ENCODE peak calls at places on chromosomes 7 and 10, in five cellular contexts. O is HCT116, Y is body of pancreas, U is uterus, K is K562. W is an unnamed sample. For H3K4me1, the result is how much of the 10 kb centered on the place peaks cover.

GRCh38 chr10:131173484-131174210 is 137.9 kb downstream of the TCERG1L start:
- DNase-seq in O (no peak), Y (no peak), U (no peak), K (no peak), W (no peak)

GRCh38 chr10:32600317-32600716 is 154.4 kb downstream of the CCDC7 start:
- DNase-seq in O (no peak), Y (no peak), U (no peak), K (no peak), W (no peak)

GRCh38 chr10:28202941-28203352 is 99.9 kb downstream of the MPP7 start:
- DNase-seq in O (no peak), Y (no peak), U (peak), K (no peak), W (no peak)

GRCh38 chr7:105219771-105220160 is 169.0 kb downstream of the SRPK2 start:
- DNase-seq in O (no peak), Y (no peak), U (no peak), K (no peak), W (no peak)

GRCh38 chr7:93890041-93890463 is 501 bp downstream of the TFPI2 start:
- DNase-seq in O (no peak), Y (peak), U (peak), K (no peak), W (no peak)

GRCh38 chr10:287814-288213 is 152.6 kb downstream of the ZMYND11 start:
- DNase-seq in O (peak), Y (no peak), U (no peak), K (peak), W (no peak)

GRCh38 chr7:141381794-141382453 is 169.3 kb upstream of the AGK start:
- DNase-seq in O (no peak), Y (no peak), U (no peak), K (no peak), W (no peak)

GRCh38 chr10:5013385-5013784 is 9.7 kb upstream of the AKR1C2 start:
- DNase-seq in O (no peak), Y (no peak), U (no peak), K (no peak), W (no peak)

GRCh38 chr10:42988069-42988468 is 88.8 kb upstream of the RET start:
- DNase-seq in O (no peak), Y (no peak), U (no peak), K (no peak), W (no peak)

GRCh38 chr10:118792501-118792900 is 37.7 kb upstream of the CACUL1 start:
- DNase-seq in O (no peak), Y (no peak), U (no peak), K (no peak), W (no peak)

GRCh38 chr7:50662059-50662689 is 97.0 kb upstream of the DDC start:
- DNase-seq in O (no peak), Y (no peak), U (no peak), K (no peak), W (peak)

GRCh38 chr7:140625908-140626868 is 14.4 kb downstream of the DENND2A start:
- DNase-seq in O (no peak), Y (peak), U (peak), K (no peak), W (peak)

GRCh38 chr7:45001138-45001694 is 1.2 kb downstream of the CCM2 start:
- DNase-seq in O (no peak), Y (peak), U (no peak), K (peak), W (peak)

GRCh38 chr10:69965919-69966662 is 86.6 kb upstream of the MACROH2A2 start:
- DNase-seq in O (no peak), Y (no peak), U (no peak), K (no peak), W (no peak)

GRCh38 chr10:79431891-79432831 is 13.3 kb downstream of the ZCCHC24 start:
- DNase-seq in O (no peak), Y (no peak), U (peak), K (no peak), W (no peak)

GRCh38 chr10:80509108-80509402 is 28.6 kb upstream of the SH2D4B start:
- DNase-seq in O (no peak), Y (no peak), U (no peak), K (no peak), W (no peak)
- H3K4me1 ChIP-seq in O (half or more), Y (under half), U (under half), K (under half), W (under half)

GRCh38 chr10:14425031-14425430 is 94.3 kb upstream of the FRMD4A start:
- DNase-seq in O (no peak), Y (no peak), U (no peak), K (no peak), W (no peak)
- H3K27ac ChIP-seq in O (no peak), Y (no peak), U (no peak), K (no peak), W (no peak)

GRCh38 chr7:96349572-96349971 is 27.7 kb upstream of the SLC25A13 start:
- DNase-seq in O (no peak), Y (no peak), U (no peak), K (peak), W (peak)
- TF ChIP-seq POLR2A in O (no peak), Y (no peak), U (no peak), K (no peak), W (no peak)

DNA sequence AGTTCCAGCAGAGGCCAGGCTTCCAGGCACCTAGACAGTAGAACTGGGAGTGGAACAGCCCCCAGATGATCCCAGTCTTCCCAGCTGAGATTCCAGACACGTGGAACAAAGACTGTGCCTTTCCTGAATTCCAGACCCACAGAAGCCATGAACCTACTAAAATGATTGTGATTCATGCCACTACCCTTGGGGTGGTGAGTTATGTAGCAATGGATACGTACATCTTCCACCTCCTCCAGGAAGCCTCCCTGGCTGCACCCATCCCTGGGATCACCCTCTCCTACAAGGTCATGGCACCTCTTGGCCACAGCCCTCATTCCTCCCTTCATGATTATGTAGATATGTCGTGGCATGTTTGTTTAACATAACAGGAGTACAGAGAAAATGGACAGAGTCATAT is 83.4 kb downstream of the NPTX2 start:
- DNase-seq in O (no peak), Y (no peak), U (no peak), K (no peak), W (no peak)
- H3K4me1 ChIP-seq in O (under half), Y (under half), U (under half), K (under half), W (under half)

GRCh38 chr7:82317257-82317721 is 126.3 kb downstream of the CACNA2D1 start:
- DNase-seq in O (no peak), Y (no peak), U (no peak), K (no peak), W (no peak)
- H3K27ac ChIP-seq in O (no peak), Y (no peak), U (no peak), K (no peak), W (no peak)

DNA sequence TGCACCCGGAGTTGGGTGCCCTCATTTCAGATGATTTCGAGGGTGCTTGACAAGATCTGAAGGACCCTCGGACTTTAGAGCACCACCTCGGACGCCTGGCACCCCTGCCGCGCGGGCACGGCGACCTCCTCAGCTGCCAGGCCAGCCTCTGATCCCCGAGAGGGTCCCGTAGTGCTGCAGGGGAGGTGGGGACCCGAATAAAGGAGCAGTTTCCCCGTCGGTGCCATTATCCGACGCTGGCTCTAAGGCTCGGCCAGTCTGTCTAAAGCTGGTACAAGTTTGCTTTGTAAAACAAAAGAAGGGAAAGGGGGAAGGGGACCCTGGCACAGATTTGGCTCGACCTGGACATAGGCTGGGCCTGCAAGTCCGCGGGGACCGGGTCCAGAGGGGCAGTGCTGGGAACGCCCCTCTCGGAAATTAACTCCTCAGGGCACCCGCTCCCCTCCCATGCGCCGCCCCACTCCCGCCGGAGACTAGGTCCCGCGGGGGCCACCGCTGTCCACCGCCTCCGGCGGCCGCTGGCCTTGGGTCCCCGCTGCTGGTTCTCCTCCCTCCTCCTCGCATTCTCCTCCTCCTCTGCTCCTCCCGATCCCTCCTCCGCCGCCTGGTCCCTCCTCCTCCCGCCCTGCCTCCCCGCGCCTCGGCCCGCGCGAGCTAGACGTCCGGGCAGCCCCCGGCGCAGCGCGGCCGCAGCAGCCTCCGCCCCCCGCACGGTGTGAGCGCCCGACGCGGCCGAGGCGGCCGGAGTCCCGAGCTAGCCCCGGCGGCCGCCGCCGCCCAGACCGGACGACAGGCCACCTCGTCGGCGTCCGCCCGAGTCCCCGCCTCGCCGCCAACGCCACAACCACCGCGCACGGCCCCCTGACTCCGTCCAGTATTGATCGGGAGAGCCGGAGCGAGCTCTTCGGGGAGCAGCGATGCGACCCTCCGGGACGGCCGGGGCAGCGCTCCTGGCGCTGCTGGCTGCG is at the start of gene EGFR:
- DNase-seq in O (peak), Y (peak), U (peak), K (no peak), W (peak)
- TF ChIP-seq POLR2A in O (no peak), Y (peak), U (peak), K (no peak), W (peak)

DNA sequence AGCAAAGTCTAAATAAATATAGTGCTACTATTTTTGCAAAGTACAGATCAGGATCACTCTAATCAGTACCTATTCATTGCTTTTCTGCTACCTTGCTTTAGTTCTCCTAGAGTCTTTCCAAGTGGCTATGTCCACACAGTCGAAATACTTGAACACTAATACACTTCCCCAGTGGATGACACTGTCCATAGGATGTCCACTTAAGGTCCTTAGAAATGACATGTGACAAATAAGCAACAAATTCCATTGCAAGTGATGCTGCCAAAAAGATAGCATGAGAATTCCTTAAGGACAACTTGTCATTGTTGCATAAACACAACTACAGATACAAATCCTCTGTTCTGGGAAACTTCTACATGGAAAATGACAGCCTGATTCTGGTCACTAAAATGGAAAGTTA is 93.6 kb downstream of the ANK3 start:
- DNase-seq in O (no peak), Y (no peak), U (no peak), K (no peak), W (no peak)
- H3K4me1 ChIP-seq in O (under half), Y (under half), U (under half), K (under half), W (under half)

DNA sequence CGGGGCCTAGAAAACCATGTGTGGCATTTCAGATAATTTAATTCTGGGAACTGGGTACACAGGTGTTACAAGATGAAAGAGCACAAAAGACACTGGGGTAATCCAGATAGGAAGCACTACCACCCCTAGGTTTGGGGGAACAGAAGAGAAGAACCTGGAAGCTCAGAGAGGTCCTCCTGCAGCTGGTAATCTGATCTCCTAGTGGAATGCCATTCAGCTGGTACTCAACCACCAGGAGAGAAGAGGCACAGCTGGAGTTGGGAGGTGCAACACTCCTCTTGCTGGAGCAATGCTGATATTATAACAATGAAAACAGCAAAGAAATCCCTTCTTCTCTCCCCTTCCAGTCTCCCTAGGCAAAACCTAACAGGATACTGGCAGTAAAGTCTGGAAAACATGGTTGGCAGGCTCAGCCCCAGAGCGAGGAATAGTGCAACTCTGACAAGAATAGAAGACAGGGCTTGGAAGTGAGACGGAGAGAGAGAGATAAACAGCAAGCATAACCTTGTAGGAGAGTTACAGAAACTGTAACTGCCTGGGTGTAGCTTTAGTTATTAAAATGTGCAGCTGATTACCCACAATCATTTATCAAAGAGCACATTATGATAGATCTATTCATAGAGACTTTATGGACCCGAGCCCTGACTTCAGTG is 35.0 kb downstream of the NRF1 start:
- DNase-seq in O (no peak), Y (no peak), U (no peak), K (no peak), W (no peak)
- H3K27ac ChIP-seq in O (no peak), Y (no peak), U (no peak), K (no peak), W (no peak)